ENCODE peak calls at places on chromosome 17, in six cellular contexts. A, K, E, N, F and P are unnamed samples.

GRCh38 chr17:70365098-70365583 is 195.8 kb downstream of the KCNJ2 start:
- DNase-seq in A (no peak), K (no peak), F (no peak), E (no peak), N (no peak), P (no peak)

GRCh38 chr17:78951967-78952551 is 26.9 kb upstream of the TIMP2 start:
- DNase-seq in A (no peak), F (no peak), N (no peak), K (no peak), E (no peak), P (peak; percentile 53)

GRCh38 chr17:71412803-71413202 is 708.0 kb upstream of the SOX9 start:
- DNase-seq in F (no peak), N (no peak), A (no peak), K (no peak), E (no peak), P (no peak)

GRCh38 chr17:29573558-29573870 is 5.0 kb downstream of the TP53I13 start:
- DNase-seq in A (no peak), F (no peak), E (no peak), K (no peak), N (peak; percentile 70), P (no peak)

GRCh38 chr17:16882243-16882925 is 89.5 kb downstream of the TNFRSF13B start:
- DNase-seq in F (peak; percentile 77), N (peak; percentile 24), K (no peak), E (no peak), A (no peak), P (no peak)

GRCh38 chr17:75869282-75870141 is 8.9 kb downstream of the TRIM47 start:
- DNase-seq in N (no peak), K (no peak), E (no peak), F (no peak), A (peak; percentile 51), P (no peak)

GRCh38 chr17:17236295-17237025 is 508 bp downstream of the FLCN start:
- DNase-seq in K (no peak), N (no peak), E (no peak), F (no peak), A (no peak), P (no peak)

GRCh38 chr17:58693751-58694150 is 1.3 kb downstream of the RAD51C start:
- DNase-seq in A (no peak), N (no peak), E (no peak), K (no peak), F (no peak), P (no peak)

GRCh38 chr17:76265624-76266243 is 586 bp downstream of the UBALD2 start:
- DNase-seq in E (no peak), K (no peak), A (peak; percentile 64), F (no peak), N (peak; percentile 92), P (peak; percentile 76)

GRCh38 chr17:58089111-58089510 is 5.9 kb downstream of the DYNLL2 start:
- DNase-seq in E (no peak), N (no peak), A (no peak), K (no peak), F (peak; percentile 50), P (no peak)

GRCh38 chr17:17239832-17240231 is 2.9 kb upstream of the FLCN start:
- DNase-seq in A (no peak), F (no peak), K (no peak), N (no peak), E (no peak), P (no peak)

GRCh38 chr17:20935740-20936139 is 107.1 kb downstream of the USP22 start:
- DNase-seq in K (no peak), E (no peak), F (no peak), A (no peak), N (no peak), P (no peak)

GRCh38 chr17:35520043-35520442 is 17.4 kb downstream of the SLFN12L start:
- DNase-seq in N (no peak), K (no peak), E (no peak), A (no peak), F (no peak), P (no peak)

GRCh38 chr17:28466521-28467048 is 6.9 kb upstream of the SLC13A2 start:
- DNase-seq in A (no peak), E (no peak), F (no peak), N (no peak), K (no peak), P (no peak)

GRCh38 chr17:49459401-49459984 is 35.6 kb upstream of the NGFR start:
- DNase-seq in E (no peak), F (no peak), K (no peak), A (no peak), N (no peak), P (no peak)

GRCh38 chr17:33551075-33551474 is 258.0 kb upstream of the ASIC2 start:
- DNase-seq in F (no peak), K (no peak), A (no peak), E (no peak), N (no peak), P (no peak)

GRCh38 chr17:29143894-29144293 is 36.3 kb downstream of the MYO18A start:
- DNase-seq in A (no peak), N (no peak), F (no peak), E (no peak), K (no peak), P (no peak)

GRCh38 chr17:79026345-79027273 is 2.6 kb downstream of the C1QTNF1 start:
- DNase-seq in F (no peak), A (peak; percentile 42), N (peak; percentile 76), K (no peak), E (no peak), P (peak; percentile 24)

GRCh38 chr17:61398721-61399130 is 917 bp upstream of the TBX2 start:
- DNase-seq in F (no peak), E (no peak), N (no peak), K (no peak), A (no peak), P (no peak)

GRCh38 chr17:77706938-77707337 is 251.6 kb upstream of the TNRC6C start:
- DNase-seq in F (peak; percentile 45), E (no peak), A (no peak), N (no peak), K (no peak), P (no peak)

GRCh38 chr17:48578616-48579560 is 738 bp upstream of the HOXB4 start:
- DNase-seq in K (no peak), N (no peak), E (no peak), F (no peak), A (no peak), P (no peak)

GRCh38 chr17:34369196-34369500 is 6.1 kb upstream of the CCL1 start:
- DNase-seq in N (no peak), A (no peak), K (no peak), F (no peak), E (no peak), P (no peak)

GRCh38 chr17:39155654-39156053 is 4.2 kb upstream of the PLXDC1 start:
- DNase-seq in N (no peak), F (no peak), E (no peak), K (no peak), A (no peak), P (no peak)
- TF ChIP-seq POLR2A in N (no peak), F (no peak), E (no peak), K (no peak), A (no peak), P (no peak)

DNA sequence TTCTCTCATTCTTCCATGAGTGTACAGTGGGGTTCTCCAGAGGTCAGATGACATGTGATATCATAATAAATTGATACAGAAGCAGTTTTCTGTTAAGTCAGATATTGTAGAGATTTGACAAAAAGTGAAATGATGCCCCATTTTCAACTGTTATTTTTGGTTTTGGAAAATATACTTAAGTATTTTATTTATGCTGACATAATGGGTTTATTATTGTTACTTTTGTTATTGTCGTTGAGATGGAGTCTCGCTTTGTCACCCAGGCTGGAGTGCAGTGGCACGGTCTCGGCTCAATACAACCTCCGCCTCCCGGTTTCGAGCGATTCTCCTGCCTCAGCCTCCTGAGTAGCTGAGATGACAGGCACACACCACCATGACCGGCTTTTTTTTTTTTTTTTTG is 94.4 kb downstream of the DNAH9 start:
- DNase-seq in A (no peak), N (no peak), K (no peak), E (no peak), F (no peak), P (no peak)
- TF ChIP-seq POLR2A in A (no peak), N (no peak), K (no peak), E (no peak), F (no peak), P (no peak)

GRCh38 chr17:80758793-80759673 is 214.4 kb downstream of the RPTOR start:
- DNase-seq in N (no peak), A (no peak), K (no peak), F (no peak), E (no peak), P (no peak)
- TF ChIP-seq POLR2A in N (no peak), A (no peak), K (no peak), F (no peak), E (no peak), P (no peak)

GRCh38 chr17:81831563-81831956 is 1.5 kb downstream of the MCRIP1 start:
- DNase-seq in A (no peak), E (no peak), N (peak; percentile 61), F (no peak), K (no peak), P (no peak)

GRCh38 chr17:81833921-81834830 is 674 bp downstream of the PPP1R27 start:
- DNase-seq in F (no peak), N (peak; percentile 76), E (no peak), A (no peak), K (no peak), P (no peak)

GRCh38 chr17:81831957-81832607 is 1.0 kb downstream of the MCRIP1 start:
- DNase-seq in F (no peak), K (no peak), N (peak; percentile 83), A (no peak), E (no peak), P (no peak)

GRCh38 chr17:81833160-81833920 is at the start of gene MCRIP1:
- DNase-seq in N (peak; percentile 98), K (peak; percentile 67), E (no peak), F (peak; percentile 98), A (peak; percentile 96), P (peak; percentile 98)

GRCh38 chr17:81832608-81833159 is 407 bp downstream of the MCRIP1 start:
- DNase-seq in K (no peak), F (no peak), N (peak; percentile 91), A (no peak), E (no peak), P (no peak)
- TF ChIP-seq POLR2A in K (peak; percentile 44), F (peak; percentile 55), N (no peak), A (no peak), E (no peak), P (no peak)

GRCh38 chr17:80850817-80851216 is 140.8 kb upstream of the CHMP6 start:
- DNase-seq in E (no peak), A (no peak), K (no peak), F (no peak), N (peak; percentile 23), P (no peak)

GRCh38 chr17:80851277-80851925 is 140.2 kb upstream of the CHMP6 start:
- DNase-seq in E (no peak), F (no peak), K (no peak), N (peak; percentile 50), A (no peak), P (no peak)

GRCh38 chr17:80848449-80849102 is 143.1 kb upstream of the CHMP6 start:
- DNase-seq in K (no peak), F (no peak), A (no peak), E (no peak), N (peak; percentile 41), P (no peak)

GRCh38 chr17:80849119-80849518 is 142.5 kb upstream of the CHMP6 start:
- DNase-seq in E (no peak), N (peak; percentile 38), A (no peak), K (no peak), F (no peak), P (no peak)

GRCh38 chr17:80850109-80850508 is 141.5 kb upstream of the CHMP6 start:
- DNase-seq in K (no peak), E (no peak), F (no peak), N (peak; percentile 27), A (no peak), P (no peak)
- TF ChIP-seq POLR2A in K (no peak), E (no peak), F (no peak), N (no peak), A (no peak), P (no peak)